ENCODE peak calls at places on chromosomes 1 and 21, in nine cellular contexts. U is esophagus muscularis mucosa, E is transverse colon, L is stomach, A is sigmoid colon, I is upper lobe of left lung, H is ovary, M is HepG2, C is A549. B is an unnamed sample.

GRCh38 chr1:34163792-34164509 is 1.1 kb downstream of the CSMD2 start:
- DNase-seq in U (no peak), E (no peak), L (no peak), A (no peak), I (peak; percentile 80), H (no peak), M (no peak), C (no peak), B (no peak)

GRCh38 chr1:204404629-204405028 is 7.0 kb downstream of the PPP1R15B start:
- DNase-seq in U (no peak), E (no peak), L (no peak), A (no peak), I (no peak), H (no peak), M (peak; percentile 31), C (no peak), B (no peak)

GRCh38 chr1:82836246-82836645 is 1035.5 kb downstream of the ADGRL2 start:
- DNase-seq in U (no peak), E (no peak), L (no peak), A (no peak), I (no peak), H (no peak), M (no peak), C (no peak), B (no peak)

GRCh38 chr1:228109073-228109961 is at the start of gene MRPL55:
- DNase-seq in U (peak; percentile 100), E (peak; percentile 99), L (peak; percentile 99), A (peak; percentile 99), I (peak; percentile 100), H (peak; percentile 99), M (peak; percentile 92), C (peak; percentile 96), B (peak; percentile 99)

GRCh38 chr1:206555473-206555935 is 48.2 kb downstream of the RASSF5 start:
- DNase-seq in U (no peak), E (peak; percentile 31), L (no peak), A (no peak), I (peak; percentile 81), H (peak; percentile 48), M (no peak), C (no peak), B (no peak)

GRCh38 chr1:19096036-19096833 is 113.8 kb downstream of the UBR4 start:
- DNase-seq in U (no peak), E (peak; percentile 58), L (peak; percentile 65), A (no peak), I (no peak), H (no peak), M (peak; percentile 24), C (peak; percentile 56), B (no peak)

GRCh38 chr1:93617670-93618488 is 63.8 kb downstream of the BCAR3 start:
- DNase-seq in U (no peak), E (peak; percentile 89), L (peak; percentile 78), A (peak; percentile 50), I (no peak), H (no peak), M (peak; percentile 94), C (peak; percentile 84), B (no peak)

GRCh38 chr1:53266038-53266437 is 27.7 kb upstream of the MAGOH start:
- DNase-seq in U (no peak), E (no peak), L (no peak), A (no peak), I (no peak), H (no peak), M (peak; percentile 17), C (no peak), B (no peak)

GRCh38 chr1:1535298-1535988 is 5.0 kb downstream of the TMEM240 start:
- DNase-seq in U (no peak), E (no peak), L (no peak), A (no peak), I (peak; percentile 81), H (peak; percentile 29), M (no peak), C (no peak), B (no peak)

GRCh38 chr1:67732750-67733151 is 47.8 kb downstream of the GADD45A start:
- DNase-seq in U (no peak), E (no peak), L (no peak), A (no peak), I (no peak), H (no peak), M (no peak), C (no peak), B (no peak)

GRCh38 chr1:62954758-62955157 is 170.8 kb downstream of the ATG4C start:
- DNase-seq in U (no peak), E (no peak), L (no peak), A (no peak), I (no peak), H (no peak), M (peak; percentile 2), C (no peak), B (no peak)

GRCh38 chr1:111253876-111254275 is 26.4 kb downstream of the CHI3L2 start:
- DNase-seq in U (no peak), E (no peak), L (no peak), A (no peak), I (no peak), H (no peak), M (no peak), C (no peak), B (no peak)

GRCh38 chr21:15539376-15539775 is 190.4 kb upstream of the USP25 start:
- DNase-seq in U (no peak), E (no peak), L (no peak), A (no peak), I (no peak), H (no peak), M (no peak), C (no peak), B (no peak)

GRCh38 chr1:165284471-165284870 is 72.0 kb downstream of the LMX1A start:
- DNase-seq in U (no peak), E (no peak), L (no peak), A (no peak), I (no peak), H (no peak), M (no peak), C (no peak), B (no peak)

GRCh38 chr1:208387908-208388756 is 143.9 kb upstream of the PLXNA2 start:
- DNase-seq in U (no peak), E (no peak), L (no peak), A (no peak), I (no peak), H (no peak), M (no peak), C (no peak), B (no peak)

GRCh38 chr1:244989813-244990212 is 125.5 kb upstream of the HNRNPU start:
- DNase-seq in U (no peak), E (no peak), L (no peak), A (no peak), I (no peak), H (no peak), M (no peak), C (peak; percentile 37), B (no peak)

GRCh38 chr21:35204850-35205564 is 155.9 kb upstream of the RUNX1 start:
- DNase-seq in U (no peak), E (peak; percentile 47), L (peak; percentile 90), A (peak; percentile 89), I (no peak), H (peak; percentile 90), M (no peak), C (no peak), B (peak; percentile 34)

GRCh38 chr1:27689423-27690173 is 17.6 kb upstream of the IFI6 start:
- DNase-seq in U (no peak), E (no peak), L (no peak), A (no peak), I (no peak), H (no peak), M (no peak), C (no peak), B (no peak)

GRCh38 chr1:230507671-230508407 is 81.7 kb upstream of the PGBD5 start:
- DNase-seq in U (peak; percentile 72), E (no peak), L (peak; percentile 59), A (no peak), I (peak; percentile 80), H (no peak), M (no peak), C (no peak), B (no peak)

GRCh38 chr1:155831279-155831976 is 25.6 kb downstream of the GON4L start:
- DNase-seq in U (peak; percentile 42), E (no peak), L (no peak), A (no peak), I (no peak), H (no peak), M (no peak), C (no peak), B (no peak)

DNA sequence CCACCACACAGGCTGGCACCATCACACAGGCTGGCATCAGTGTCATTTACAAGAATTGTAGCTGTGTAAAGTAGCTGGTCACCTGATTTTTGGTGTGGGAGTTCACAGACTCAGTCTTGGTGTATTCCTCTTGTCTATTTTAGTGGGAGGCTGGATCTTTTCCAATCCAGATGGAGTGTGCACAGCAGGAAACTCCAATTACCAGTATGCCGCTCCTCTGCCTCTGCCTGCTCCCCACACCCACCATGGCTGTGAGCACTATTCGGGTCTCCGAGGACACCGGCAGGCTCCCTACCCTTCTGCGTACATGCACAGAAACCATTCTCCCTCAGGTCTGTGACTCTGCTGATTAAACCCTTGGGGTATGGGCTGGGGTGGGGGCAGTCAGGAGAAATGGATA is 24.2 kb downstream of the TBX19 start:
- DNase-seq in U (no peak), E (no peak), L (no peak), A (no peak), I (no peak), H (no peak), M (no peak), C (no peak), B (no peak)
- TF ChIP-seq EP300 in U (no peak), E (no peak), L (no peak), A (no peak), I (no peak), H (no peak), M (no peak), C (no peak), B (no peak)

GRCh38 chr1:29339176-29339575 is 102.9 kb downstream of the PTPRU start:
- DNase-seq in U (no peak), E (no peak), L (no peak), A (no peak), I (no peak), H (no peak), M (no peak), C (peak; percentile 7), B (no peak)
- H3K27ac ChIP-seq in U (no peak overlapping the region), E (no peak overlapping the region), L (no peak overlapping the region), A (no peak overlapping the region), I (no peak overlapping the region), H (no peak overlapping the region), M (no peak overlapping the region), C (no peak overlapping the region), B (no peak overlapping the region)

DNA sequence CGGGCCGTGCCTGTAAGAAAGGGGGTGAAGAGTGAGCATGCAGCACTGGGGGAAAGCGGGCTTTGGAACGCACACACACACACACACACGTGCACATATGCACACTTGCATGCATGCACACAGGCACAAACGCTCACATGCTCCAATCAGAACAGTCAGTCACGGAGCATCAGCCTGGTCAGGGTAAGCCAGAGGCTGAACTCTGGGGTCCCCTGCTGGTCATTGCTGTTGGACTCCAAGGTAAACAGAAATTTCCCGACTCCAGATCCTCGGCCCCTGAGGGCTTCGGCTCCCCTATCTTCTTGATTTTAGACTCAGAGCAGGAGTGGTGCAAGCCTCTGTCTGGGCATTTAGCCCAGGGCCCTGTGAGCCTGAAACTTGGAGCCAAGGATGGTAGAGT is 54.2 kb downstream of the SYT2 start:
- DNase-seq in U (no peak), E (no peak), L (no peak), A (no peak), I (no peak), H (no peak), M (peak; percentile 22), C (peak; percentile 31), B (no peak)
- TF ChIP-seq CTCF in U (no peak), E (no peak), L (no peak), A (no peak), I (no peak), H (no peak), M (peak; percentile 61), C (no peak), B (no peak)

GRCh38 chr1:147618077-147618569 is 52.2 kb downstream of the ACP6 start:
- DNase-seq in U (peak; percentile 79), E (no peak), L (no peak), A (no peak), I (no peak), H (no peak), M (no peak), C (no peak), B (no peak)
- TF ChIP-seq EP300 in U (no peak), E (no peak), L (no peak), A (no peak), I (no peak), H (no peak), M (no peak), C (no peak), B (no peak)

B was measured in tibial nerve.